ENCODE peak calls at places on chromosome 7, in nine cellular contexts. Q is tibial nerve, J is mucosa of descending colon, S is pancreas, I is PC-3, K is A549, A is heart left ventricle, B is psoas muscle, D is fibroblast of lung. O is an unnamed sample.
A peak's percentile ranks its signal among the peaks of the same experiment; 100 is the strongest.

GRCh38 chr7:136956232-136956631 is 87.8 kb downstream of the CHRM2 start:
- DNase-seq in Q (no peak), J (no peak), S (no peak), I (peak; percentile 76), K (no peak), A (no peak), B (no peak), D (peak; percentile 85), O (no peak)

GRCh38 chr7:109246330-109247077 is 676.8 kb downstream of the DNAJB9 start:
- DNase-seq in Q (no peak), J (no peak), S (no peak), I (peak; percentile 88), K (no peak), A (no peak), B (no peak), D (peak; percentile 57), O (no peak)

GRCh38 chr7:141557360-141557759 is 6.2 kb downstream of the AGK start:
- DNase-seq in Q (no peak), J (no peak), S (no peak), I (no peak), K (no peak), A (no peak), B (no peak), D (no peak), O (no peak)

GRCh38 chr7:97639036-97639435 is 92.8 kb upstream of the TAC1 start:
- DNase-seq in Q (no peak), J (no peak), S (no peak), I (peak; percentile 8), K (no peak), A (no peak), B (no peak), D (no peak), O (no peak)

GRCh38 chr7:81277691-81278090 is 358.8 kb upstream of the SEMA3C start:
- DNase-seq in Q (no peak), J (no peak), S (no peak), I (no peak), K (no peak), A (no peak), B (no peak), D (no peak), O (no peak)

GRCh38 chr7:159143780-159144755 is 599 bp downstream of the VIPR2 start:
- DNase-seq in Q (peak; percentile 17), J (no peak), S (peak; percentile 62), I (no peak), K (no peak), A (peak; percentile 51), B (peak; percentile 66), D (no peak), O (peak; percentile 27)

GRCh38 chr7:104627516-104627915 is 299.1 kb downstream of the LHFPL3 start:
- DNase-seq in Q (no peak), J (no peak), S (no peak), I (peak; percentile 49), K (no peak), A (no peak), B (no peak), D (peak; percentile 15), O (no peak)

GRCh38 chr7:5553298-5553877 is 129.8 kb upstream of the TNRC18 start:
- DNase-seq in Q (no peak), J (peak; percentile 78), S (no peak), I (peak; percentile 25), K (no peak), A (no peak), B (no peak), D (no peak), O (no peak)

GRCh38 chr7:14836571-14837189 is 65.9 kb downstream of the DGKB start:
- DNase-seq in Q (no peak), J (no peak), S (peak; percentile 33), I (peak; percentile 84), K (no peak), A (peak; percentile 70), B (peak; percentile 77), D (peak; percentile 80), O (peak; percentile 39)

GRCh38 chr7:83850941-83851340 is 202.0 kb upstream of the SEMA3E start:
- DNase-seq in Q (no peak), J (no peak), S (no peak), I (no peak), K (no peak), A (no peak), B (no peak), D (no peak), O (no peak)

GRCh38 chr7:37945336-37945735 is 24.9 kb downstream of the EPDR1 start:
- DNase-seq in Q (no peak), J (no peak), S (no peak), I (no peak), K (no peak), A (no peak), B (no peak), D (peak; percentile 84), O (no peak)

GRCh38 chr7:574661-575395 is 55.2 kb upstream of the PDGFA start:
- DNase-seq in Q (no peak), J (no peak), S (peak; percentile 13), I (no peak), K (no peak), A (no peak), B (no peak), D (no peak), O (no peak)

GRCh38 chr7:13991791-13992620 is 2.5 kb upstream of the ETV1 start:
- DNase-seq in Q (no peak), J (no peak), S (no peak), I (no peak), K (no peak), A (no peak), B (no peak), D (peak; percentile 24), O (no peak)

GRCh38 chr7:133572853-133573252 is 320.0 kb downstream of the EXOC4 start:
- DNase-seq in Q (no peak), J (no peak), S (no peak), I (peak; percentile 62), K (no peak), A (no peak), B (no peak), D (no peak), O (no peak)

GRCh38 chr7:18116661-18117060 is 89.0 kb upstream of the PRPS1L1 start:
- DNase-seq in Q (no peak), J (no peak), S (no peak), I (no peak), K (no peak), A (no peak), B (no peak), D (peak; percentile 55), O (no peak)

GRCh38 chr7:34425194-34425593 is 232.8 kb upstream of the NPSR1 start:
- DNase-seq in Q (no peak), J (no peak), S (no peak), I (no peak), K (no peak), A (no peak), B (no peak), D (no peak), O (no peak)

GRCh38 chr7:17144313-17144712 is 154.1 kb upstream of the AHR start:
- DNase-seq in Q (no peak), J (no peak), S (no peak), I (peak; percentile 78), K (peak; percentile 40), A (no peak), B (no peak), D (peak; percentile 49), O (no peak)

GRCh38 chr7:81462672-81463071 is 307.2 kb downstream of the HGF start:
- DNase-seq in Q (no peak), J (no peak), S (no peak), I (peak; percentile 73), K (no peak), A (no peak), B (no peak), D (peak; percentile 69), O (no peak)

GRCh38 chr7:26155531-26156375 is 3.8 kb downstream of the NFE2L3 start:
- DNase-seq in Q (no peak), J (no peak), S (no peak), I (peak; percentile 61), K (no peak), A (no peak), B (no peak), D (peak; percentile 74), O (no peak)
- TF ChIP-seq CTCF in Q (no peak), J (no peak), S (no peak), I (no peak), K (no peak), A (no peak), B (no peak), D (no peak), O (no peak)

DNA sequence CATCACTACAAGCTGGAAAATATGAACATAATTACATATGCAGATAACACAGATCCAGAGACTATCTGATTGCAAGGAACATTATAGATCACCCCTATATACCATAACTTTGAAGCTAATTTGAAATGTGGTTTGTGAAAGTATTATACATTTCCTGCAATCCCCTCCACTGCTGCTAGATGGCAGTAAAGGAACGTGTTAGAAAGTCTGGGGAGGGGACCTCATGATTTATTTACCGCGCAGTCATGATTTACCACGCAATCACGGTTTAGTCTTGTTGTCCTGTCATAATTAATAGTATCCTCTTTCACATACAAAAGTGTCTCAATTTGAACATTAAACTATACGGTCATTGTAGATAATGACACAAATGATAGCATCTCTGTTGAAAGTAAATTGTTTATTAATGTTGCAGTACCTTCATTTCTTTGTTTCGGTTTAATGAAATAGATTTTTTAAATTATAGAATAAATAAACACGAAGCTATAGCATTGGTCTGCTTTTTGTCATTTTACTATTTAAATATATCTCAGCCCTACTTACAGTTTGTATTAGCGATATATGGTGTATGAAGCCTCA is 145.3 kb upstream of the PRSS1 start:
- DNase-seq in Q (peak; percentile 69), J (no peak), S (no peak), I (peak; percentile 84), K (peak; percentile 57), A (no peak), B (no peak), D (peak; percentile 52), O (peak; percentile 14)
- H3K4me3 ChIP-seq in Q (no peak overlapping the region), J (no peak overlapping the region), S (no peak overlapping the region), I (peak overlapping the region; percentile 74), K (no peak overlapping the region), A (no peak overlapping the region), B (peak overlapping the region; percentile 24), D (peak overlapping the region; percentile 64), O (no peak overlapping the region)

DNA sequence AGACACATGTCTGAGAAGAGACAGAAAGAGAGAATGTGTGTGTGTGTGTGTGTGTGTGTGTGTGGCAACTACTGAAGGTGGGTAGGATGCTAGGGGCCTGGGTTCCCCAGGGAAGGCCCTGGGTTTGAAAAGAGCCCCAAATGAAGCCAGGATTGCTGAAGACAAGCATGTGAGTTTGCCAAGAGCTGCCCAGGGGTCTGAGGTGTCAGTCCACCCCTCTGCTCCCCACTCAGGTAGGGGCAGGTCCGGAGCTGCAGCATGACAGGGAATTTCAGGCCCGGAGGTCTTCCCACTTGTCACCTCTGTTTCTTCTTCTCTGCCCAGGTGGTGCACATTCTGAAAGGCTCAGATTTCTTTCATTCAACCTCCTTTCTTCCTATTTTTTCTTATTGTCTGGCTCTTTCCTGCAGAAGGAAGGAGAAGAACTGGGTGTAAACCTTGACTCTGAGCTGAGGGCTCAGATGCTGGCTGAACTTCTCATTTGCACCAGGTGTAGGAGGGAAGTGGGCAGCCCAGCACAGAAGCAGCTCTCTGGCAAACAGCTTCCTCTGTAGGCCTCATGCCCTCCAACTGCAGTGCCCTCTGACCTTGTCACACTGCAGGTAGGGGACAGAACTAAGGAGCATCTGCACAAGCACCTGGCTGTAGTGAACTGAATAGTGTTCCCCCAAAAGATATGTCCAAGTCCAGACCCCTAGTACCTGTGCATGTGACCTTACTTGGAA is 79.6 kb upstream of the LRRC4 start:
- DNase-seq in Q (no peak), J (no peak), S (no peak), I (no peak), K (no peak), A (no peak), B (no peak), D (no peak), O (no peak)
- H3K4me1 ChIP-seq in Q (no peaks in the 10 kb centered on the region), J (no peaks in the 10 kb centered on the region), S (no peaks in the 10 kb centered on the region), I (peaks cover 4% of the 10 kb centered on the region), K (no peaks in the 10 kb centered on the region), A (no peaks in the 10 kb centered on the region), B (no peaks in the 10 kb centered on the region), D (no peaks in the 10 kb centered on the region), O (peaks cover 11% of the 10 kb centered on the region)

GRCh38 chr7:111756687-111757178 is 194.4 kb upstream of the IMMP2L start:
- DNase-seq in Q (peak; percentile 36), J (peak; percentile 62), S (peak; percentile 26), I (no peak), K (no peak), A (peak; percentile 73), B (peak; percentile 82), D (peak; percentile 76), O (peak; percentile 63)
- TF ChIP-seq CTCF in Q (no peak), J (no peak), S (no peak), I (no peak), K (no peak), A (no peak), B (no peak), D (no peak), O (no peak)

O was measured in heart right ventricle.